ENCODE peak calls at places on chromosomes 3 and 15, in six cellular contexts. One of them, this sample, is unnamed. For H3K4me1, the result is how much of the 10 kb centered on the place peaks cover.

GRCh38 chr3:25665646-25666136 is 984 bp upstream of the TOP2B start:
- DNase-seq in esophagus muscularis mucosa: no peak
- DNase-seq in lower lobe of right lung: no peak
- DNase-seq in aorta: no peak
- DNase-seq in adrenal gland: no peak
- DNase-seq in BE2C: no peak
- DNase-seq in this sample: no peak

GRCh38 chr3:109772520-109772919 is 435.2 kb upstream of the DPPA4 start:
- DNase-seq in adrenal gland: no peak
- DNase-seq in BE2C: no peak
- DNase-seq in esophagus muscularis mucosa: no peak
- DNase-seq in aorta: no peak
- DNase-seq in lower lobe of right lung: no peak
- DNase-seq in this sample: no peak

GRCh38 chr3:167350245-167350862 is 29.7 kb downstream of the ZBBX start:
- DNase-seq in aorta: no peak
- DNase-seq in adrenal gland: no peak
- DNase-seq in BE2C: no peak
- DNase-seq in lower lobe of right lung: no peak
- DNase-seq in esophagus muscularis mucosa: no peak
- DNase-seq in this sample: no peak

GRCh38 chr3:187798531-187799520 is 53.6 kb upstream of the BCL6 start:
- DNase-seq in esophagus muscularis mucosa: no peak
- DNase-seq in aorta: no peak
- DNase-seq in lower lobe of right lung: no peak
- DNase-seq in adrenal gland: no peak
- DNase-seq in BE2C: no peak
- DNase-seq in this sample: no peak

GRCh38 chr3:63364495-63364894 is 86.4 kb downstream of the SYNPR start:
- DNase-seq in lower lobe of right lung: no peak
- DNase-seq in adrenal gland: no peak
- DNase-seq in esophagus muscularis mucosa: no peak
- DNase-seq in aorta: no peak
- DNase-seq in BE2C: no peak
- DNase-seq in this sample: no peak

GRCh38 chr3:12288466-12289129 is at the start of gene PPARG:
- DNase-seq in esophagus muscularis mucosa: no peak
- DNase-seq in lower lobe of right lung: peak
- DNase-seq in adrenal gland: no peak
- DNase-seq in aorta: peak
- DNase-seq in BE2C: peak
- DNase-seq in this sample: peak

GRCh38 chr3:38578081-38578475 is 71.4 kb downstream of the SCN5A start:
- DNase-seq in aorta: no peak
- DNase-seq in adrenal gland: no peak
- DNase-seq in BE2C: no peak
- DNase-seq in lower lobe of right lung: peak
- DNase-seq in esophagus muscularis mucosa: peak
- DNase-seq in this sample: no peak

GRCh38 chr15:41985236-41986160 is 13.1 kb upstream of the EHD4 start:
- DNase-seq in esophagus muscularis mucosa: no peak
- DNase-seq in adrenal gland: no peak
- DNase-seq in BE2C: no peak
- DNase-seq in aorta: no peak
- DNase-seq in lower lobe of right lung: no peak
- DNase-seq in this sample: no peak

GRCh38 chr15:35693286-35693685 is 147.3 kb upstream of the DPH6 start:
- DNase-seq in aorta: no peak
- DNase-seq in esophagus muscularis mucosa: no peak
- DNase-seq in adrenal gland: no peak
- DNase-seq in BE2C: no peak
- DNase-seq in lower lobe of right lung: no peak
- DNase-seq in this sample: no peak

GRCh38 chr3:184472723-184473419 is 88.7 kb upstream of the EPHB3 start:
- DNase-seq in lower lobe of right lung: no peak
- DNase-seq in adrenal gland: peak
- DNase-seq in esophagus muscularis mucosa: peak
- DNase-seq in aorta: no peak
- DNase-seq in BE2C: no peak
- DNase-seq in this sample: no peak

GRCh38 chr3:83003917-83004316 is 1242.5 kb upstream of the GBE1 start:
- DNase-seq in BE2C: no peak
- DNase-seq in esophagus muscularis mucosa: no peak
- DNase-seq in adrenal gland: no peak
- DNase-seq in aorta: no peak
- DNase-seq in lower lobe of right lung: no peak
- DNase-seq in this sample: no peak

GRCh38 chr3:133832802-133833144 is 27.2 kb downstream of the SRPRB start:
- DNase-seq in BE2C: no peak
- DNase-seq in lower lobe of right lung: no peak
- DNase-seq in aorta: no peak
- DNase-seq in adrenal gland: no peak
- DNase-seq in esophagus muscularis mucosa: peak
- DNase-seq in this sample: no peak

GRCh38 chr3:117434881-117435412 is 725.4 kb downstream of the TUSC7 start:
- DNase-seq in lower lobe of right lung: no peak
- DNase-seq in aorta: no peak
- DNase-seq in adrenal gland: no peak
- DNase-seq in esophagus muscularis mucosa: no peak
- DNase-seq in BE2C: no peak
- DNase-seq in this sample: no peak

GRCh38 chr15:28978011-28978378 is 92.2 kb downstream of the APBA2 start:
- DNase-seq in esophagus muscularis mucosa: peak
- DNase-seq in aorta: no peak
- DNase-seq in adrenal gland: no peak
- DNase-seq in lower lobe of right lung: no peak
- DNase-seq in BE2C: no peak
- DNase-seq in this sample: no peak

GRCh38 chr3:50246517-50246954 is 10.5 kb downstream of the GNAI2 start:
- DNase-seq in adrenal gland: no peak
- DNase-seq in esophagus muscularis mucosa: no peak
- DNase-seq in aorta: peak
- DNase-seq in lower lobe of right lung: peak
- DNase-seq in BE2C: no peak
- DNase-seq in this sample: no peak

GRCh38 chr3:27244374-27244773 is 124.8 kb downstream of the NEK10 start:
- DNase-seq in esophagus muscularis mucosa: no peak
- DNase-seq in lower lobe of right lung: no peak
- DNase-seq in BE2C: no peak
- DNase-seq in aorta: no peak
- DNase-seq in adrenal gland: no peak
- DNase-seq in this sample: no peak

DNA sequence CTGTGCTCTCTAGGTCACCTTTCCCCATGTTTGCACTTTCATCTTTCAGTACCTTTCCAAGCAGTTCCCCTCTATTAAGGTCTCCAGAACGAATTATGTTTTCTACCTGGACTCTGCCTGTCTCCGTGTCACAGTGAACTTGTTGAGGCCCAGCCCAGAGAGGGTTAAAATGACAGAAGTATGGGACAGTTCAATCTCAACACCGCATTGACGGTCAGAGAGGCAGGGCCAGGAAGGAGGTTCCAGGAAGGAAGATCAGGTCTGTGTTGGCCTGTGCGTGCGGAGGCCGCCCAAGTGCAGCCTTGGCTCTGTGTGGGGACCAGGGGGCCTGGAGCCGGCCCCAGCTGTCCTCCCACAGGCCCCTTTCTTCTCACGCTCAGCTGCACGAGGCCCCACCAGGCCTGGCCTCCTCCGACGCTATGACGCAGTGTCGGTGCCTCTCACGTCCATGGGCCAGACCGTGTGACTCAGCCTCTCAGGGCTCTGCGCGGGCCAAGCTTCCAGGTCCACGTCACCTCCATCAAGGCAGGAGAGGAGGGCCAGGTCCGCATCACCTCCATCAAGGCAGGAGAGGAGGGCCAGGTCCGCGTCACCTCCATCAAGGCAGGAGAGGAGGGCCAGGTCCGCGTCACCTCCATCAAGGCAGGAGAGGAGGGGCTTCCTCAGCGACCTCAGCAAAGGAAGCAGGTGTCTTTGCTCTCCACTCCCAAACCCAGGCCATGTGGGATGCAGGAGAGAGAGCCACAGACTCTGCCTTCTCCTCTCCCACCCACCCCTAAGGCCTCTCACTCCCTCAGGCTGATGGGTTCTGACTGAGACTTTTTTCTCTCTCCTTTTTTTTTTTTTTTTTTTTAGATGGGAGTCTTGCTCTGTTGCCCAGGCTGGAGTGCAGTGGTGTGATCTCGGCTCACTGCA is 83.1 kb downstream of the CPN2 start:
- DNase-seq in lower lobe of right lung: peak
- DNase-seq in aorta: peak
- DNase-seq in BE2C: no peak
- DNase-seq in esophagus muscularis mucosa: no peak
- DNase-seq in adrenal gland: peak
- DNase-seq in this sample: no peak
- H3K4me1 ChIP-seq in lower lobe of right lung: half or more
- H3K4me1 ChIP-seq in aorta: under half
- H3K4me1 ChIP-seq in BE2C: half or more
- H3K4me1 ChIP-seq in esophagus muscularis mucosa: half or more
- H3K4me1 ChIP-seq in adrenal gland: under half
- H3K4me1 ChIP-seq in this sample: under half

GRCh38 chr15:60656491-60657284 is 177.7 kb upstream of the ICE2 start:
- DNase-seq in BE2C: no peak
- DNase-seq in esophagus muscularis mucosa: no peak
- DNase-seq in aorta: no peak
- DNase-seq in lower lobe of right lung: no peak
- DNase-seq in adrenal gland: no peak
- DNase-seq in this sample: no peak

GRCh38 chr15:60652245-60652644 is 173.3 kb upstream of the ICE2 start:
- DNase-seq in BE2C: no peak
- DNase-seq in lower lobe of right lung: no peak
- DNase-seq in aorta: no peak
- DNase-seq in adrenal gland: no peak
- DNase-seq in esophagus muscularis mucosa: no peak
- DNase-seq in this sample: no peak

GRCh38 chr15:60656041-60656440 is 177.1 kb upstream of the ICE2 start:
- DNase-seq in lower lobe of right lung: no peak
- DNase-seq in aorta: no peak
- DNase-seq in BE2C: peak
- DNase-seq in esophagus muscularis mucosa: no peak
- DNase-seq in adrenal gland: no peak
- DNase-seq in this sample: no peak

GRCh38 chr15:60652870-60653269 is 173.9 kb upstream of the ICE2 start:
- DNase-seq in BE2C: no peak
- DNase-seq in adrenal gland: no peak
- DNase-seq in esophagus muscularis mucosa: no peak
- DNase-seq in lower lobe of right lung: no peak
- DNase-seq in aorta: no peak
- DNase-seq in this sample: no peak

DNA sequence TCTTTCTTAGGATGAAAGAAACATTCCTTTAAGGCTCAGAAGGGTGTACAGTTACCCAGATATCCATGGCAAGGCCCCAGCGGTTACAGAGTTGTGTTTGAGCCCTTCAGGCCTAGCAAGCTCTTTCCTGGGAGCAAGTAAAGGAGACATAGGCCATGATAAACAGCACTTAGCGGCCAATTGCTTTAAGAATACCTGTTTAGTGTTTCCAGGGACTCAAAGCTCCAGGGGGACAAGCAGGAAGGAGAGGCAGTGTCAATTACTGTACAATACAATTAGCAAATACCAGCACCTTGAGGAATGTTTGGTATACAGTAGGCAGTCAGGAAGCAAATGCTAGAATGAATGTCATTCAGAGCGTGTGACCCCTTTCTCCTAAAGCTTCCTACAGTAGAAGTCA is 176.3 kb upstream of the ICE2 start:
- DNase-seq in BE2C: no peak
- DNase-seq in lower lobe of right lung: no peak
- DNase-seq in esophagus muscularis mucosa: no peak
- DNase-seq in adrenal gland: no peak
- DNase-seq in aorta: no peak
- DNase-seq in this sample: no peak
- H3K4me1 ChIP-seq in BE2C: under half
- H3K4me1 ChIP-seq in lower lobe of right lung: under half
- H3K4me1 ChIP-seq in esophagus muscularis mucosa: under half
- H3K4me1 ChIP-seq in adrenal gland: under half
- H3K4me1 ChIP-seq in aorta: under half
- H3K4me1 ChIP-seq in this sample: under half

DNA sequence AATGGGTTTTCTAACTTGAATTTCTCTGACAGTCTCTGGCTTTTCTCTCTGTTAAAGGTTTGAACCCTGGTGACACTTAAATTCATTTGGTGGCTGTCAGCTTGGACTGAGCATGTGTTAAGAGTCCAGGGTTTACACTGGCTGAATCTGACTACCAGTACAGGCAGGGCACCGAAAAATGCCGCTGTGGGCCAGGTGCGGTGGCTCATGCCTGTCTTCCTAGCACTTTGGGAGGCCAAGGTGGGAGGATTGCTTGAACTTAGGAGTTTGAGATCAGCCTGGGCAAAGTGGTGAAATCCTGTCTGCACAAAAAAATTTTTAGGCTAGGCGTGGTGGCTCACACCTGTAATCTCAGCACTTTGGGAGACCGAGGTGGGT is 1.8 kb downstream of the MANF start:
- DNase-seq in lower lobe of right lung: no peak
- DNase-seq in esophagus muscularis mucosa: no peak
- DNase-seq in aorta: peak
- DNase-seq in BE2C: no peak
- DNase-seq in adrenal gland: no peak
- DNase-seq in this sample: no peak
- H3K4me1 ChIP-seq in lower lobe of right lung: half or more
- H3K4me1 ChIP-seq in esophagus muscularis mucosa: under half
- H3K4me1 ChIP-seq in aorta: under half
- H3K4me1 ChIP-seq in BE2C: under half
- H3K4me1 ChIP-seq in adrenal gland: under half
- H3K4me1 ChIP-seq in this sample: under half

GRCh38 chr15:50797926-50798325 is 32.4 kb upstream of the SPPL2A start:
- DNase-seq in BE2C: no peak
- DNase-seq in lower lobe of right lung: no peak
- DNase-seq in adrenal gland: no peak
- DNase-seq in aorta: no peak
- DNase-seq in esophagus muscularis mucosa: no peak
- DNase-seq in this sample: peak

GRCh38 chr15:50800715-50801114 is 35.2 kb upstream of the SPPL2A start:
- DNase-seq in esophagus muscularis mucosa: no peak
- DNase-seq in lower lobe of right lung: no peak
- DNase-seq in adrenal gland: no peak
- DNase-seq in aorta: no peak
- DNase-seq in BE2C: no peak
- DNase-seq in this sample: no peak

GRCh38 chr15:50808728-50809127 is 43.2 kb upstream of the SPPL2A start:
- DNase-seq in aorta: no peak
- DNase-seq in esophagus muscularis mucosa: no peak
- DNase-seq in BE2C: no peak
- DNase-seq in lower lobe of right lung: no peak
- DNase-seq in adrenal gland: no peak
- DNase-seq in this sample: no peak

GRCh38 chr15:50798684-50799083 is 33.2 kb upstream of the SPPL2A start:
- DNase-seq in lower lobe of right lung: no peak
- DNase-seq in esophagus muscularis mucosa: no peak
- DNase-seq in BE2C: peak
- DNase-seq in aorta: no peak
- DNase-seq in adrenal gland: peak
- DNase-seq in this sample: peak

DNA sequence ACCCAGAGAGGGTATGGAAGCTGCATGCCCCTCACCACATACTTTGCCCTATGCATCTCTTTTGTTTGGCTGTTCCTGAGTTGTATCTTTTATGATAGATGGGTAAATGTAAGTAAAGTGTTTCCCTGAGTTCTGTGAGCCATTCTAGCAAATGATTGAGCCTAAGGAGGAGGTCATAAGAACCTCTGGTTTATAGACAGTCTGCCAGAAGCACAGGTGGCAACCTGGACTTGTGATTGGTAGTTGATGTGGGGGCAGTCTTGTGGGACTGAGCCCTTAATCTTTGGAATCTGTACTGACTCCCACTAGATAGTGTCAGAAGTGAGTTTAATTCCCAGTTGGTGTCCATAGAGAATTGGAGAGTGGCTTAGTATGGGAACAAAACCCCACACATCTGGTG is 38.0 kb upstream of the SPPL2A start:
- DNase-seq in aorta: no peak
- DNase-seq in lower lobe of right lung: no peak
- DNase-seq in adrenal gland: no peak
- DNase-seq in esophagus muscularis mucosa: no peak
- DNase-seq in BE2C: no peak
- DNase-seq in this sample: no peak
- H3K4me1 ChIP-seq in aorta: under half
- H3K4me1 ChIP-seq in lower lobe of right lung: under half
- H3K4me1 ChIP-seq in adrenal gland: under half
- H3K4me1 ChIP-seq in esophagus muscularis mucosa: under half
- H3K4me1 ChIP-seq in BE2C: under half
- H3K4me1 ChIP-seq in this sample: under half

This sample was measured in prostate gland.